ENCODE peak calls at places on chromosomes 3 and 15, in four cellular contexts. One of them, this sample, is unnamed. For H3K4me1, the result is how much of the 10 kb centered on the place peaks cover.

GRCh38 chr3:48996640-48997039 is 6.6 kb downstream of the P4HTM start:
- DNase-seq in effector memory CD4-positive, alpha-beta T cell: no peak
- DNase-seq in pancreas: no peak
- DNase-seq in ovary: no peak
- DNase-seq in this sample: no peak

GRCh38 chr15:70791248-70791647 is 27.9 kb upstream of the UACA start:
- DNase-seq in ovary: no peak
- DNase-seq in effector memory CD4-positive, alpha-beta T cell: no peak
- DNase-seq in pancreas: no peak
- DNase-seq in this sample: no peak

GRCh38 chr15:95884276-95884675 is 446.2 kb upstream of the NR2F2 start:
- DNase-seq in pancreas: no peak
- DNase-seq in effector memory CD4-positive, alpha-beta T cell: no peak
- DNase-seq in ovary: no peak
- DNase-seq in this sample: no peak

GRCh38 chr3:64290864-64291263 is 65.6 kb upstream of the PRICKLE2 start:
- DNase-seq in ovary: no peak
- DNase-seq in effector memory CD4-positive, alpha-beta T cell: no peak
- DNase-seq in pancreas: no peak
- DNase-seq in this sample: no peak

GRCh38 chr3:197590313-197590962 is 34.7 kb upstream of the BDH1 start:
- DNase-seq in effector memory CD4-positive, alpha-beta T cell: no peak
- DNase-seq in ovary: no peak
- DNase-seq in pancreas: no peak
- DNase-seq in this sample: no peak

GRCh38 chr3:28326458-28326926 is 22.0 kb upstream of the ZCWPW2 start:
- DNase-seq in ovary: no peak
- DNase-seq in effector memory CD4-positive, alpha-beta T cell: peak
- DNase-seq in pancreas: no peak
- DNase-seq in this sample: peak

GRCh38 chr15:96261575-96262034 is 68.9 kb upstream of the NR2F2 start:
- DNase-seq in pancreas: no peak
- DNase-seq in ovary: no peak
- DNase-seq in effector memory CD4-positive, alpha-beta T cell: no peak
- DNase-seq in this sample: no peak

GRCh38 chr3:127182848-127183714 is 9.8 kb upstream of the PRR23E start:
- DNase-seq in pancreas: no peak
- DNase-seq in effector memory CD4-positive, alpha-beta T cell: no peak
- DNase-seq in ovary: no peak
- DNase-seq in this sample: no peak

GRCh38 chr3:124492824-124493223 is 237.4 kb upstream of the UMPS start:
- DNase-seq in effector memory CD4-positive, alpha-beta T cell: no peak
- DNase-seq in pancreas: peak
- DNase-seq in ovary: no peak
- DNase-seq in this sample: no peak

GRCh38 chr3:124351430-124352142 is 359.7 kb upstream of the ROPN1 start:
- DNase-seq in pancreas: no peak
- DNase-seq in ovary: no peak
- DNase-seq in effector memory CD4-positive, alpha-beta T cell: no peak
- DNase-seq in this sample: no peak

GRCh38 chr3:59498995-59499394 is 449.2 kb upstream of the CFAP20DC start:
- DNase-seq in effector memory CD4-positive, alpha-beta T cell: no peak
- DNase-seq in ovary: no peak
- DNase-seq in pancreas: no peak
- DNase-seq in this sample: no peak

GRCh38 chr15:36066757-36067156 is 512.7 kb upstream of the CDIN1 start:
- DNase-seq in pancreas: peak
- DNase-seq in effector memory CD4-positive, alpha-beta T cell: no peak
- DNase-seq in ovary: no peak
- DNase-seq in this sample: no peak

GRCh38 chr3:24156466-24156865 is 211.4 kb downstream of the NR1D2 start:
- DNase-seq in ovary: no peak
- DNase-seq in effector memory CD4-positive, alpha-beta T cell: no peak
- DNase-seq in pancreas: no peak
- DNase-seq in this sample: no peak

GRCh38 chr15:35725353-35725752 is 179.4 kb upstream of the DPH6 start:
- DNase-seq in pancreas: no peak
- DNase-seq in effector memory CD4-positive, alpha-beta T cell: no peak
- DNase-seq in ovary: no peak
- DNase-seq in this sample: no peak

GRCh38 chr15:49372366-49372765 is 50.7 kb upstream of the FGF7 start:
- DNase-seq in ovary: no peak
- DNase-seq in pancreas: no peak
- DNase-seq in effector memory CD4-positive, alpha-beta T cell: no peak
- DNase-seq in this sample: peak

GRCh38 chr15:33064878-33065277 is 129.6 kb downstream of the FMN1 start:
- DNase-seq in ovary: no peak
- DNase-seq in effector memory CD4-positive, alpha-beta T cell: no peak
- DNase-seq in pancreas: no peak
- DNase-seq in this sample: no peak

GRCh38 chr3:190318666-190319065 is 3.6 kb downstream of the CLDN1 start:
- DNase-seq in effector memory CD4-positive, alpha-beta T cell: no peak
- DNase-seq in ovary: no peak
- DNase-seq in pancreas: no peak
- DNase-seq in this sample: no peak

GRCh38 chr15:29669823-29670222 is 152.4 kb downstream of the TJP1 start:
- DNase-seq in effector memory CD4-positive, alpha-beta T cell: no peak
- DNase-seq in ovary: no peak
- DNase-seq in pancreas: no peak
- DNase-seq in this sample: no peak

GRCh38 chr15:80160570-80161156 is 7.9 kb downstream of the FAH start:
- DNase-seq in pancreas: no peak
- DNase-seq in effector memory CD4-positive, alpha-beta T cell: no peak
- DNase-seq in ovary: no peak
- DNase-seq in this sample: no peak

GRCh38 chr3:39809181-39809994 is at the start of gene MYRIP:
- DNase-seq in effector memory CD4-positive, alpha-beta T cell: no peak
- DNase-seq in ovary: peak
- DNase-seq in pancreas: peak
- DNase-seq in this sample: no peak

GRCh38 chr15:58437531-58438105 is 5.8 kb downstream of the LIPC start:
- DNase-seq in pancreas: no peak
- DNase-seq in effector memory CD4-positive, alpha-beta T cell: no peak
- DNase-seq in ovary: no peak
- DNase-seq in this sample: no peak

GRCh38 chr15:52124270-52124878 is 11.8 kb upstream of the BCL2L10 start:
- DNase-seq in ovary: no peak
- DNase-seq in effector memory CD4-positive, alpha-beta T cell: no peak
- DNase-seq in pancreas: no peak
- DNase-seq in this sample: no peak

GRCh38 chr15:48385031-48385430 is 53.8 kb downstream of the DUT start:
- DNase-seq in ovary: no peak
- DNase-seq in pancreas: no peak
- DNase-seq in effector memory CD4-positive, alpha-beta T cell: no peak
- DNase-seq in this sample: no peak

GRCh38 chr3:180383332-180384020 is 218.5 kb upstream of the TTC14 start:
- DNase-seq in ovary: no peak
- DNase-seq in pancreas: no peak
- DNase-seq in effector memory CD4-positive, alpha-beta T cell: no peak
- DNase-seq in this sample: no peak

GRCh38 chr3:69389520-69390248 is 3.8 kb upstream of the FRMD4B start:
- DNase-seq in ovary: no peak
- DNase-seq in pancreas: no peak
- DNase-seq in effector memory CD4-positive, alpha-beta T cell: no peak
- DNase-seq in this sample: no peak

GRCh38 chr15:69810441-69811071 is 287.2 kb downstream of the TLE3 start:
- DNase-seq in ovary: no peak
- DNase-seq in pancreas: no peak
- DNase-seq in effector memory CD4-positive, alpha-beta T cell: no peak
- DNase-seq in this sample: no peak

GRCh38 chr15:94297543-94297942 is 66.2 kb downstream of the MCTP2 start:
- DNase-seq in pancreas: no peak
- DNase-seq in effector memory CD4-positive, alpha-beta T cell: no peak
- DNase-seq in ovary: no peak
- DNase-seq in this sample: no peak

GRCh38 chr3:17420668-17421067 is 321.8 kb downstream of the TBC1D5 start:
- DNase-seq in effector memory CD4-positive, alpha-beta T cell: no peak
- DNase-seq in pancreas: no peak
- DNase-seq in ovary: no peak
- DNase-seq in this sample: no peak

GRCh38 chr15:85869124-85869523 is 74.4 kb upstream of the KLHL25 start:
- DNase-seq in pancreas: no peak
- DNase-seq in effector memory CD4-positive, alpha-beta T cell: no peak
- DNase-seq in ovary: no peak
- DNase-seq in this sample: no peak

GRCh38 chr15:60477991-60478632 is 830 bp downstream of the ICE2 start:
- DNase-seq in ovary: no peak
- DNase-seq in effector memory CD4-positive, alpha-beta T cell: no peak
- DNase-seq in pancreas: no peak
- DNase-seq in this sample: peak

GRCh38 chr3:41632705-41633104 is 329.2 kb downstream of the ULK4 start:
- DNase-seq in ovary: no peak
- DNase-seq in pancreas: no peak
- DNase-seq in effector memory CD4-positive, alpha-beta T cell: no peak
- DNase-seq in this sample: no peak

GRCh38 chr15:67114046-67114445 is 48.6 kb downstream of the SMAD3 start:
- DNase-seq in pancreas: no peak
- DNase-seq in ovary: no peak
- DNase-seq in effector memory CD4-positive, alpha-beta T cell: no peak
- DNase-seq in this sample: no peak

GRCh38 chr15:75729304-75730069 is 16.8 kb upstream of the CSPG4 start:
- DNase-seq in effector memory CD4-positive, alpha-beta T cell: no peak
- DNase-seq in pancreas: peak
- DNase-seq in ovary: no peak
- DNase-seq in this sample: no peak
- H3K4me1 ChIP-seq in effector memory CD4-positive, alpha-beta T cell: under half
- H3K4me1 ChIP-seq in pancreas: under half
- H3K4me1 ChIP-seq in ovary: under half
- H3K4me1 ChIP-seq in this sample: under half

GRCh38 chr15:89122532-89123525 is 34.6 kb downstream of the ABHD2 start:
- DNase-seq in ovary: no peak
- DNase-seq in effector memory CD4-positive, alpha-beta T cell: no peak
- DNase-seq in pancreas: no peak
- DNase-seq in this sample: no peak
- H3K4me1 ChIP-seq in ovary: under half
- H3K4me1 ChIP-seq in effector memory CD4-positive, alpha-beta T cell: under half
- H3K4me1 ChIP-seq in pancreas: half or more
- H3K4me1 ChIP-seq in this sample: under half

GRCh38 chr15:78374436-78375393 is 34.6 kb downstream of the CRABP1 start:
- DNase-seq in effector memory CD4-positive, alpha-beta T cell: no peak
- DNase-seq in pancreas: no peak
- DNase-seq in ovary: no peak
- DNase-seq in this sample: peak
- H3K4me1 ChIP-seq in effector memory CD4-positive, alpha-beta T cell: under half
- H3K4me1 ChIP-seq in pancreas: under half
- H3K4me1 ChIP-seq in ovary: under half
- H3K4me1 ChIP-seq in this sample: under half

GRCh38 chr3:66394261-66395249 is 106.3 kb downstream of the LRIG1 start:
- DNase-seq in ovary: no peak
- DNase-seq in effector memory CD4-positive, alpha-beta T cell: no peak
- DNase-seq in pancreas: no peak
- DNase-seq in this sample: no peak

GRCh38 chr3:66392512-66392911 is 108.3 kb downstream of the LRIG1 start:
- DNase-seq in pancreas: no peak
- DNase-seq in ovary: no peak
- DNase-seq in effector memory CD4-positive, alpha-beta T cell: no peak
- DNase-seq in this sample: no peak

GRCh38 chr3:66395635-66396034 is 105.2 kb downstream of the LRIG1 start:
- DNase-seq in pancreas: no peak
- DNase-seq in ovary: no peak
- DNase-seq in effector memory CD4-positive, alpha-beta T cell: no peak
- DNase-seq in this sample: no peak

GRCh38 chr3:66392966-66393485 is 107.8 kb downstream of the LRIG1 start:
- DNase-seq in effector memory CD4-positive, alpha-beta T cell: no peak
- DNase-seq in ovary: no peak
- DNase-seq in pancreas: no peak
- DNase-seq in this sample: no peak

DNA sequence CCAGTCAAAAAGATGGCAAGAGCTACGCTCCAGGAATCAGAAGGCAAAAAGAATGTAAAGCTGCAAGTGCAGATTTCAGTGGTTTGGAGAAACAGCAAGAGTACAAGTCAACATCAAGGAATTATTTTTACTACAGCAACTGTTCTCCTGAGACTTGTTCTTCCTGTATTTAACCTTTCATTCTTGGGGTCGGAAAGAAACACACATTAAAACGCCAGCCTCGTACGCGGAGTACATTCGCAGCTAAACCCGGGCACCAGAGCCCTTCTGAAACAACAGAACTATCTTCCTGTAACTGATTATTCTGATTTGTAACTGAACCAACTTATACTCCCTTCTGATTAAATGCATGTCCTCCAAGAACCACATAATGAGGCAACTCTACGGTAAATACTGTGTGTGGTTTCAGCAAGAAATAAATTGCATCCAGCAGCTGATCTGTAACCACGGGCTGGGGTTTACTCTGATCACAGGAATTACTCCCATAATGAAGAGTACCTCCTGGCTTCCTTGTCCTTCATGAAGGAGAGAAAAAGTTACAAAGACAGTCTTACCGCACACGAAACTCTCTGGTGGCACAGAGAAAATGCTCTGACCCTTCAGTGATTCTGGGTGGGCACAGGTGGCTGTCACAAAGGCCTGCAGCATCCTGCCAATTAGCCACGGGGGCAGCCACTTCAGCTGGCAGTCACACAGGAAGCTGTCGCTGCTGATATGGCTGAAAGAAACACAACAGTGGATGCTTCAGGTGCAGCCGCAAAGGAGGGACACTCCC is 107.1 kb downstream of the LRIG1 start:
- DNase-seq in ovary: no peak
- DNase-seq in effector memory CD4-positive, alpha-beta T cell: peak
- DNase-seq in pancreas: no peak
- DNase-seq in this sample: peak
- H3K4me1 ChIP-seq in ovary: under half
- H3K4me1 ChIP-seq in effector memory CD4-positive, alpha-beta T cell: under half
- H3K4me1 ChIP-seq in pancreas: under half
- H3K4me1 ChIP-seq in this sample: under half

GRCh38 chr3:50169858-50170257 is 14.7 kb downstream of the SEMA3F start:
- DNase-seq in pancreas: peak
- DNase-seq in ovary: no peak
- DNase-seq in effector memory CD4-positive, alpha-beta T cell: no peak
- DNase-seq in this sample: no peak
- H3K4me1 ChIP-seq in pancreas: under half
- H3K4me1 ChIP-seq in ovary: under half
- H3K4me1 ChIP-seq in effector memory CD4-positive, alpha-beta T cell: under half
- H3K4me1 ChIP-seq in this sample: under half

GRCh38 chr3:185759523-185759922 is 65.3 kb downstream of the IGF2BP2 start:
- DNase-seq in effector memory CD4-positive, alpha-beta T cell: no peak
- DNase-seq in pancreas: no peak
- DNase-seq in ovary: no peak
- DNase-seq in this sample: no peak
- H3K4me1 ChIP-seq in effector memory CD4-positive, alpha-beta T cell: under half
- H3K4me1 ChIP-seq in pancreas: under half
- H3K4me1 ChIP-seq in ovary: under half
- H3K4me1 ChIP-seq in this sample: under half

This sample was measured in CD4-positive, CD25-positive, alpha-beta regulatory T cell.